ENCODE peak calls at places on chromosome 15, in ten cellular contexts. One of them, this sample, is unnamed. For H3K9me3, the result is how much of the 10 kb centered on the place peaks cover.

GRCh38 chr15:99412082-99412481 is 153.7 kb upstream of the MEF2A start:
- DNase-seq in neuronal stem cell: no peak
- DNase-seq in right cardiac atrium: peak
- DNase-seq in adrenal gland: no peak
- DNase-seq in tibial artery: no peak
- DNase-seq in cardiac muscle cell: no peak
- DNase-seq in uterus: no peak
- DNase-seq in SJCRH30: no peak
- DNase-seq in CD8-positive, alpha-beta memory T cell: no peak
- DNase-seq in SJSA1: no peak
- DNase-seq in this sample: no peak

GRCh38 chr15:27027229-27027628 is 56.2 kb downstream of the GABRG3 start:
- DNase-seq in neuronal stem cell: no peak
- DNase-seq in right cardiac atrium: no peak
- DNase-seq in adrenal gland: no peak
- DNase-seq in tibial artery: no peak
- DNase-seq in cardiac muscle cell: no peak
- DNase-seq in uterus: no peak
- DNase-seq in SJCRH30: no peak
- DNase-seq in CD8-positive, alpha-beta memory T cell: no peak
- DNase-seq in SJSA1: no peak
- DNase-seq in this sample: no peak

GRCh38 chr15:94840794-94841587 is 609.6 kb downstream of the MCTP2 start:
- DNase-seq in neuronal stem cell: no peak
- DNase-seq in right cardiac atrium: no peak
- DNase-seq in adrenal gland: no peak
- DNase-seq in tibial artery: peak
- DNase-seq in cardiac muscle cell: no peak
- DNase-seq in uterus: no peak
- DNase-seq in SJCRH30: no peak
- DNase-seq in CD8-positive, alpha-beta memory T cell: no peak
- DNase-seq in SJSA1: no peak
- DNase-seq in this sample: peak

GRCh38 chr15:70508561-70509281 is 254.6 kb downstream of the UACA start:
- DNase-seq in neuronal stem cell: no peak
- DNase-seq in right cardiac atrium: no peak
- DNase-seq in adrenal gland: peak
- DNase-seq in tibial artery: no peak
- DNase-seq in cardiac muscle cell: no peak
- DNase-seq in uterus: no peak
- DNase-seq in SJCRH30: peak
- DNase-seq in CD8-positive, alpha-beta memory T cell: peak
- DNase-seq in SJSA1: peak
- DNase-seq in this sample: peak

GRCh38 chr15:101020945-101021344 is 101.8 kb downstream of the LRRK1 start:
- DNase-seq in neuronal stem cell: no peak
- DNase-seq in right cardiac atrium: no peak
- DNase-seq in adrenal gland: peak
- DNase-seq in tibial artery: no peak
- DNase-seq in cardiac muscle cell: no peak
- DNase-seq in uterus: peak
- DNase-seq in SJCRH30: no peak
- DNase-seq in CD8-positive, alpha-beta memory T cell: no peak
- DNase-seq in SJSA1: peak
- DNase-seq in this sample: no peak

GRCh38 chr15:28093761-28094535 is 5.2 kb downstream of the OCA2 start:
- DNase-seq in neuronal stem cell: no peak
- DNase-seq in right cardiac atrium: peak
- DNase-seq in adrenal gland: no peak
- DNase-seq in tibial artery: peak
- DNase-seq in cardiac muscle cell: no peak
- DNase-seq in uterus: no peak
- DNase-seq in SJCRH30: no peak
- DNase-seq in CD8-positive, alpha-beta memory T cell: no peak
- DNase-seq in SJSA1: no peak
- DNase-seq in this sample: no peak

GRCh38 chr15:59401810-59402569 is 29.3 kb upstream of the MYO1E start:
- DNase-seq in neuronal stem cell: no peak
- DNase-seq in right cardiac atrium: no peak
- DNase-seq in adrenal gland: no peak
- DNase-seq in tibial artery: no peak
- DNase-seq in cardiac muscle cell: no peak
- DNase-seq in uterus: no peak
- DNase-seq in SJCRH30: peak
- DNase-seq in CD8-positive, alpha-beta memory T cell: no peak
- DNase-seq in SJSA1: no peak
- DNase-seq in this sample: no peak

GRCh38 chr15:40088929-40089755 is 19.5 kb downstream of the BMF start:
- DNase-seq in neuronal stem cell: no peak
- DNase-seq in right cardiac atrium: no peak
- DNase-seq in adrenal gland: no peak
- DNase-seq in tibial artery: peak
- DNase-seq in cardiac muscle cell: peak
- DNase-seq in uterus: peak
- DNase-seq in SJCRH30: no peak
- DNase-seq in CD8-positive, alpha-beta memory T cell: no peak
- DNase-seq in SJSA1: no peak
- DNase-seq in this sample: no peak

GRCh38 chr15:49627407-49627877 is 6.6 kb downstream of the DTWD1 start:
- DNase-seq in neuronal stem cell: no peak
- DNase-seq in right cardiac atrium: no peak
- DNase-seq in adrenal gland: no peak
- DNase-seq in tibial artery: no peak
- DNase-seq in cardiac muscle cell: no peak
- DNase-seq in uterus: no peak
- DNase-seq in SJCRH30: peak
- DNase-seq in CD8-positive, alpha-beta memory T cell: no peak
- DNase-seq in SJSA1: peak
- DNase-seq in this sample: peak

GRCh38 chr15:52651868-52652267 is 27.3 kb downstream of the ATOSA start:
- DNase-seq in neuronal stem cell: peak
- DNase-seq in right cardiac atrium: peak
- DNase-seq in adrenal gland: peak
- DNase-seq in tibial artery: peak
- DNase-seq in cardiac muscle cell: peak
- DNase-seq in uterus: peak
- DNase-seq in SJCRH30: peak
- DNase-seq in CD8-positive, alpha-beta memory T cell: peak
- DNase-seq in SJSA1: peak
- DNase-seq in this sample: peak

GRCh38 chr15:43302155-43302554 is 28.2 kb downstream of the LCMT2 start:
- DNase-seq in neuronal stem cell: no peak
- DNase-seq in right cardiac atrium: no peak
- DNase-seq in adrenal gland: no peak
- DNase-seq in tibial artery: no peak
- DNase-seq in cardiac muscle cell: no peak
- DNase-seq in uterus: no peak
- DNase-seq in SJCRH30: no peak
- DNase-seq in CD8-positive, alpha-beta memory T cell: no peak
- DNase-seq in SJSA1: no peak
- DNase-seq in this sample: no peak

GRCh38 chr15:101009176-101009575 is 90.0 kb downstream of the LRRK1 start:
- DNase-seq in neuronal stem cell: no peak
- DNase-seq in right cardiac atrium: no peak
- DNase-seq in adrenal gland: peak
- DNase-seq in tibial artery: no peak
- DNase-seq in cardiac muscle cell: no peak
- DNase-seq in uterus: no peak
- DNase-seq in SJCRH30: no peak
- DNase-seq in CD8-positive, alpha-beta memory T cell: no peak
- DNase-seq in SJSA1: peak
- DNase-seq in this sample: no peak

GRCh38 chr15:30953731-30954378 is 37.6 kb downstream of the MTMR10 start:
- DNase-seq in neuronal stem cell: no peak
- DNase-seq in right cardiac atrium: peak
- DNase-seq in adrenal gland: peak
- DNase-seq in tibial artery: no peak
- DNase-seq in cardiac muscle cell: no peak
- DNase-seq in uterus: no peak
- DNase-seq in SJCRH30: no peak
- DNase-seq in CD8-positive, alpha-beta memory T cell: no peak
- DNase-seq in SJSA1: peak
- DNase-seq in this sample: peak

GRCh38 chr15:68794869-68795268 is 25.8 kb downstream of the ANP32A start:
- DNase-seq in neuronal stem cell: no peak
- DNase-seq in right cardiac atrium: no peak
- DNase-seq in adrenal gland: no peak
- DNase-seq in tibial artery: no peak
- DNase-seq in cardiac muscle cell: no peak
- DNase-seq in uterus: no peak
- DNase-seq in SJCRH30: no peak
- DNase-seq in CD8-positive, alpha-beta memory T cell: no peak
- DNase-seq in SJSA1: no peak
- DNase-seq in this sample: no peak

GRCh38 chr15:101490922-101491738 is 1.6 kb upstream of the PCSK6 start:
- DNase-seq in neuronal stem cell: no peak
- DNase-seq in right cardiac atrium: no peak
- DNase-seq in adrenal gland: no peak
- DNase-seq in tibial artery: no peak
- DNase-seq in cardiac muscle cell: no peak
- DNase-seq in uterus: no peak
- DNase-seq in SJCRH30: no peak
- DNase-seq in CD8-positive, alpha-beta memory T cell: no peak
- DNase-seq in SJSA1: peak
- DNase-seq in this sample: no peak

GRCh38 chr15:22226034-22226790 is 145.9 kb downstream of the OR4M2 start:
- DNase-seq in neuronal stem cell: no peak
- DNase-seq in right cardiac atrium: peak
- DNase-seq in adrenal gland: no peak
- DNase-seq in tibial artery: no peak
- DNase-seq in cardiac muscle cell: no peak
- DNase-seq in uterus: no peak
- DNase-seq in SJCRH30: no peak
- DNase-seq in CD8-positive, alpha-beta memory T cell: no peak
- DNase-seq in SJSA1: no peak
- DNase-seq in this sample: no peak
- H3K9me3 ChIP-seq in neuronal stem cell: under half
- H3K9me3 ChIP-seq in right cardiac atrium: under half
- H3K9me3 ChIP-seq in adrenal gland: under half
- H3K9me3 ChIP-seq in tibial artery: under half
- H3K9me3 ChIP-seq in cardiac muscle cell: under half
- H3K9me3 ChIP-seq in uterus: under half
- H3K9me3 ChIP-seq in SJCRH30: under half
- H3K9me3 ChIP-seq in CD8-positive, alpha-beta memory T cell: under half
- H3K9me3 ChIP-seq in SJSA1: under half
- H3K9me3 ChIP-seq in this sample: under half

GRCh38 chr15:67067930-67068542 is 2.6 kb downstream of the SMAD3 start:
- DNase-seq in neuronal stem cell: no peak
- DNase-seq in right cardiac atrium: no peak
- DNase-seq in adrenal gland: no peak
- DNase-seq in tibial artery: no peak
- DNase-seq in cardiac muscle cell: no peak
- DNase-seq in uterus: no peak
- DNase-seq in SJCRH30: no peak
- DNase-seq in CD8-positive, alpha-beta memory T cell: no peak
- DNase-seq in SJSA1: no peak
- DNase-seq in this sample: no peak

GRCh38 chr15:67070892-67071664 is 5.7 kb downstream of the SMAD3 start:
- DNase-seq in neuronal stem cell: no peak
- DNase-seq in right cardiac atrium: no peak
- DNase-seq in adrenal gland: no peak
- DNase-seq in tibial artery: no peak
- DNase-seq in cardiac muscle cell: no peak
- DNase-seq in uterus: no peak
- DNase-seq in SJCRH30: no peak
- DNase-seq in CD8-positive, alpha-beta memory T cell: no peak
- DNase-seq in SJSA1: no peak
- DNase-seq in this sample: no peak

GRCh38 chr15:67072442-67072841 is 7.0 kb downstream of the SMAD3 start:
- DNase-seq in neuronal stem cell: no peak
- DNase-seq in right cardiac atrium: no peak
- DNase-seq in adrenal gland: no peak
- DNase-seq in tibial artery: no peak
- DNase-seq in cardiac muscle cell: no peak
- DNase-seq in uterus: no peak
- DNase-seq in SJCRH30: no peak
- DNase-seq in CD8-positive, alpha-beta memory T cell: no peak
- DNase-seq in SJSA1: no peak
- DNase-seq in this sample: no peak

GRCh38 chr15:67068724-67069400 is 3.5 kb downstream of the SMAD3 start:
- DNase-seq in neuronal stem cell: no peak
- DNase-seq in right cardiac atrium: peak
- DNase-seq in adrenal gland: no peak
- DNase-seq in tibial artery: no peak
- DNase-seq in cardiac muscle cell: no peak
- DNase-seq in uterus: no peak
- DNase-seq in SJCRH30: no peak
- DNase-seq in CD8-positive, alpha-beta memory T cell: no peak
- DNase-seq in SJSA1: no peak
- DNase-seq in this sample: no peak

DNA sequence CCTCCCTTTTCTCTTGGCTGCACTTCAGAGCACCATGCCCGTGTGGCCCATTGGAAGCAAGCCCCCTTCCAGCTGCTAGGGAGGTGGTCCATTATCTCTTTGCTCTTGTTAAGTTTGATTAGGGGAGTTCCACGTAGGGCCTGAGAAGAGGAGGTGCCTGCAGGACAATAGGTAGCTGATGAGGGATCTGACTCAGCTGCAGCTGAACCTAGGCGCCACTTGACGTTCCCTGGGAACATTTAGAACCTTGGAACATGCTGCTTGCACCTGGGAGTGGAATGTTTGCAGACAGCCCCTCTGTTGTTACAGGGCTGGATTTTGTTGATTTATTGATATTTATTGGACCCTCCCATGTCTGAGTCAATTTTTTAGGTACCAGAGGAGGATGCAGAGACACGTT is 4.7 kb downstream of the SMAD3 start:
- DNase-seq in neuronal stem cell: no peak
- DNase-seq in right cardiac atrium: no peak
- DNase-seq in adrenal gland: no peak
- DNase-seq in tibial artery: no peak
- DNase-seq in cardiac muscle cell: no peak
- DNase-seq in uterus: no peak
- DNase-seq in SJCRH30: no peak
- DNase-seq in CD8-positive, alpha-beta memory T cell: no peak
- DNase-seq in SJSA1: no peak
- DNase-seq in this sample: no peak
- H3K9me3 ChIP-seq in neuronal stem cell: under half
- H3K9me3 ChIP-seq in right cardiac atrium: under half
- H3K9me3 ChIP-seq in adrenal gland: under half
- H3K9me3 ChIP-seq in tibial artery: under half
- H3K9me3 ChIP-seq in cardiac muscle cell: under half
- H3K9me3 ChIP-seq in uterus: under half
- H3K9me3 ChIP-seq in SJCRH30: under half
- H3K9me3 ChIP-seq in CD8-positive, alpha-beta memory T cell: under half
- H3K9me3 ChIP-seq in SJSA1: under half
- H3K9me3 ChIP-seq in this sample: under half

GRCh38 chr15:82793737-82794136 is 12.1 kb downstream of the FSD2 start:
- DNase-seq in neuronal stem cell: no peak
- DNase-seq in right cardiac atrium: no peak
- DNase-seq in adrenal gland: no peak
- DNase-seq in tibial artery: no peak
- DNase-seq in cardiac muscle cell: no peak
- DNase-seq in uterus: no peak
- DNase-seq in SJCRH30: no peak
- DNase-seq in CD8-positive, alpha-beta memory T cell: no peak
- DNase-seq in SJSA1: no peak
- DNase-seq in this sample: no peak
- H3K9me3 ChIP-seq in neuronal stem cell: under half
- H3K9me3 ChIP-seq in right cardiac atrium: under half
- H3K9me3 ChIP-seq in adrenal gland: under half
- H3K9me3 ChIP-seq in tibial artery: under half
- H3K9me3 ChIP-seq in cardiac muscle cell: under half
- H3K9me3 ChIP-seq in uterus: under half
- H3K9me3 ChIP-seq in SJCRH30: under half
- H3K9me3 ChIP-seq in CD8-positive, alpha-beta memory T cell: under half
- H3K9me3 ChIP-seq in SJSA1: under half
- H3K9me3 ChIP-seq in this sample: under half

GRCh38 chr15:79916424-79916823 is 19.6 kb upstream of the MTHFS start:
- DNase-seq in neuronal stem cell: no peak
- DNase-seq in right cardiac atrium: no peak
- DNase-seq in adrenal gland: no peak
- DNase-seq in tibial artery: no peak
- DNase-seq in cardiac muscle cell: no peak
- DNase-seq in uterus: no peak
- DNase-seq in SJCRH30: peak
- DNase-seq in CD8-positive, alpha-beta memory T cell: no peak
- DNase-seq in SJSA1: no peak
- DNase-seq in this sample: no peak
- H3K9me3 ChIP-seq in neuronal stem cell: under half
- H3K9me3 ChIP-seq in right cardiac atrium: under half
- H3K9me3 ChIP-seq in adrenal gland: under half
- H3K9me3 ChIP-seq in tibial artery: under half
- H3K9me3 ChIP-seq in cardiac muscle cell: under half
- H3K9me3 ChIP-seq in uterus: under half
- H3K9me3 ChIP-seq in SJCRH30: under half
- H3K9me3 ChIP-seq in CD8-positive, alpha-beta memory T cell: under half
- H3K9me3 ChIP-seq in SJSA1: under half
- H3K9me3 ChIP-seq in this sample: half or more

This sample was measured in MG63.